ENCODE peak calls at places on chromosomes 3 and 15, in seven cellular contexts. K is retinal pigment epithelial cell; M is body of pancreas; G is progenitor cell of endocrine pancreas; T is right atrium auricular region; V is omental fat pad; E is effector memory CD4-positive, alpha-beta T cell. N is an unnamed sample.

GRCh38 chr15:22949074-22949547 is 31.1 kb downstream of the CYFIP1 start:
- DNase-seq in V (peak), K (no peak), E (no peak), T (peak), M (no peak), G (no peak), N (no peak)

GRCh38 chr15:40098489-40099261 is 10.0 kb downstream of the BMF start:
- DNase-seq in G (peak), M (peak), K (peak), T (peak), V (no peak), E (peak), N (peak)

GRCh38 chr3:57597240-57597972 is at the start of gene ARF4:
- DNase-seq in V (peak), G (peak), T (peak), K (peak), E (peak), M (peak), N (peak)

GRCh38 chr15:70096215-70096974 is 1.3 kb downstream of the TLE3 start:
- DNase-seq in T (no peak), M (peak), K (no peak), G (no peak), E (peak), V (no peak), N (peak)

GRCh38 chr3:49476563-49476962 is 6.5 kb downstream of the DAG1 start:
- DNase-seq in V (no peak), M (no peak), E (no peak), G (no peak), K (no peak), T (no peak), N (no peak)

GRCh38 chr3:72413228-72413627 is 435.0 kb downstream of the SHQ1 start:
- DNase-seq in G (no peak), T (no peak), M (no peak), K (no peak), V (no peak), E (no peak), N (no peak)

GRCh38 chr3:182803006-182803405 is 9.7 kb downstream of the ATP11B start:
- DNase-seq in E (no peak), K (no peak), T (no peak), G (no peak), M (no peak), V (no peak), N (no peak)

GRCh38 chr3:62951037-62951613 is 75.9 kb upstream of the CADPS start:
- DNase-seq in V (no peak), T (no peak), M (no peak), E (no peak), K (no peak), G (no peak), N (no peak)

GRCh38 chr3:127197300-127198150 is 4.6 kb downstream of the PRR23E start:
- DNase-seq in K (no peak), E (no peak), T (no peak), V (no peak), G (no peak), M (no peak), N (no peak)

GRCh38 chr3:132378048-132378762 is 39.1 kb upstream of the DNAJC13 start:
- DNase-seq in V (no peak), T (no peak), M (no peak), K (no peak), G (no peak), E (no peak), N (no peak)

GRCh38 chr3:127037423-127037841 is 54.5 kb downstream of the PLXNA1 start:
- DNase-seq in M (peak), E (no peak), K (no peak), T (no peak), V (no peak), G (no peak), N (peak)

GRCh38 chr15:56150204-56150603 is 93.5 kb downstream of the RFX7 start:
- DNase-seq in G (no peak), K (no peak), V (no peak), M (no peak), T (no peak), E (no peak), N (no peak)

GRCh38 chr3:6417174-6417573 is 443.7 kb upstream of the GRM7 start:
- DNase-seq in E (no peak), K (no peak), T (no peak), M (no peak), V (no peak), G (no peak), N (no peak)

GRCh38 chr3:143239026-143239425 is 119.5 kb downstream of the CHST2 start:
- DNase-seq in G (no peak), M (no peak), T (no peak), V (no peak), K (no peak), E (no peak), N (no peak)

GRCh38 chr3:5317572-5317971 is 130.1 kb downstream of the EDEM1 start:
- DNase-seq in M (no peak), V (no peak), E (no peak), K (no peak), T (no peak), G (no peak), N (no peak)

GRCh38 chr3:44805960-44806359 is 44.4 kb downstream of the KIF15 start:
- DNase-seq in T (no peak), V (no peak), K (no peak), G (no peak), M (no peak), E (no peak), N (no peak)

GRCh38 chr3:102083971-102084370 is 234.7 kb downstream of the NFKBIZ start:
- DNase-seq in E (no peak), V (no peak), K (no peak), T (no peak), G (no peak), M (no peak), N (no peak)

N was measured in left lung.